ENCODE peak calls at places on chromosomes 5 and 9, in four cellular contexts. C is A172, E is tibial artery, A is HTR-8/SVneo. Z is an unnamed sample.

GRCh38 chr5:31066655-31067328 is 126.7 kb upstream of the CDH6 start:
- DNase-seq in C (no peak), E (no peak), A (peak), Z (no peak)

GRCh38 chr5:161096006-161096405 is 244.0 kb upstream of the ATP10B start:
- DNase-seq in C (no peak), E (no peak), A (no peak), Z (no peak)

GRCh38 chr5:136666970-136667620 is 301.8 kb upstream of the TRPC7 start:
- DNase-seq in C (no peak), E (no peak), A (no peak), Z (no peak)

GRCh38 chr5:176776916-176777315 is 33.4 kb upstream of the UNC5A start:
- DNase-seq in C (no peak), E (peak), A (no peak), Z (no peak)

GRCh38 chr5:168991991-168992390 is 308.9 kb downstream of the SLIT3 start:
- DNase-seq in C (no peak), E (peak), A (no peak), Z (no peak)

GRCh38 chr9:31119882-31120481 is 1264.5 kb upstream of the ACO1 start:
- DNase-seq in C (peak), E (no peak), A (no peak), Z (peak)

GRCh38 chr9:2241875-2242741 is 227.0 kb downstream of the SMARCA2 start:
- DNase-seq in C (peak), E (peak), A (peak), Z (peak)

GRCh38 chr5:30446456-30446855 is 747.0 kb upstream of the CDH6 start:
- DNase-seq in C (no peak), E (no peak), A (no peak), Z (no peak)

GRCh38 chr5:8756498-8757084 is 789.3 kb downstream of the SEMA5A start:
- DNase-seq in C (peak), E (no peak), A (peak), Z (peak)

GRCh38 chr9:87389936-87390335 is 107.7 kb upstream of the DAPK1 start:
- DNase-seq in C (no peak), E (no peak), A (no peak), Z (no peak)

GRCh38 chr9:76322810-76323209 is 71.4 kb downstream of the RFK start:
- DNase-seq in C (no peak), E (no peak), A (no peak), Z (no peak)

GRCh38 chr5:132770476-132771159 is 6.4 kb downstream of the SEPTIN8 start:
- DNase-seq in C (no peak), E (no peak), A (no peak), Z (no peak)

GRCh38 chr9:24590432-24590831 is 44.7 kb upstream of the IZUMO3 start:
- DNase-seq in C (no peak), E (no peak), A (peak), Z (no peak)

Z was measured in MG63.